ENCODE peak calls at places on chromosomes 13 and 19, in eight cellular contexts. G, R, V, P, Q, Y, K and Z are unnamed samples.

GRCh38 chr13:112467236-112467635 is 91.1 kb downstream of the SPACA7 start:
- DNase-seq in V (no peak), K (no peak), Q (no peak), P (no peak), G (no peak), R (peak; percentile 46), Y (no peak), Z (no peak)

GRCh38 chr13:91142572-91142971 is 204.9 kb upstream of the MIR17HG start:
- DNase-seq in K (peak; percentile 71), Y (no peak), Q (no peak), P (no peak), R (no peak), G (no peak), V (peak; percentile 2), Z (no peak)

GRCh38 chr13:71039440-71039839 is 827.6 kb downstream of the DACH1 start:
- DNase-seq in R (no peak), G (no peak), K (no peak), Y (no peak), V (no peak), P (no peak), Q (no peak), Z (no peak)

GRCh38 chr19:35741216-35741541 is 1.1 kb downstream of the IGFLR1 start:
- DNase-seq in K (no peak), P (no peak), G (no peak), R (no peak), Y (no peak), Q (no peak), V (no peak), Z (no peak)

GRCh38 chr13:64332048-64332447 is 2898.1 kb downstream of the PCDH9 start:
- DNase-seq in G (no peak), Q (no peak), Y (no peak), K (peak; percentile 9), V (no peak), P (no peak), R (no peak), Z (no peak)

GRCh38 chr19:3679581-3679980 is 20.7 kb downstream of the PIP5K1C start:
- DNase-seq in R (no peak), Q (no peak), V (no peak), Y (no peak), G (no peak), K (no peak), P (no peak), Z (no peak)

GRCh38 chr19:3249408-3249807 is 24.9 kb downstream of the CELF5 start:
- DNase-seq in P (no peak), K (peak; percentile 22), G (no peak), R (no peak), V (no peak), Q (peak; percentile 84), Y (no peak), Z (no peak)

GRCh38 chr13:23707674-23708073 is 137.5 kb downstream of the TNFRSF19 start:
- DNase-seq in Y (no peak), V (no peak), R (no peak), K (peak; percentile 57), P (no peak), Q (no peak), G (no peak), Z (no peak)

GRCh38 chr13:80342541-80343371 is 1.8 kb upstream of the SPRY2 start:
- DNase-seq in P (peak; percentile 61), K (peak; percentile 82), Q (peak; percentile 87), R (peak; percentile 94), Y (peak; percentile 92), V (peak; percentile 75), G (peak; percentile 71), Z (peak; percentile 86)

GRCh38 chr13:46934749-46935148 is 37.9 kb upstream of the HTR2A start:
- DNase-seq in R (no peak), Y (no peak), G (no peak), Q (no peak), P (no peak), V (peak; percentile 53), K (no peak), Z (no peak)

GRCh38 chr13:28820099-28821051 is at the start of gene MTUS2:
- DNase-seq in P (peak; percentile 8), R (peak; percentile 59), V (peak; percentile 18), K (no peak), Y (no peak), G (no peak), Q (peak; percentile 36), Z (no peak)

GRCh38 chr13:38970380-38971051 is 20.1 kb downstream of the STOML3 start:
- DNase-seq in G (no peak), K (no peak), Y (no peak), Q (no peak), R (no peak), V (no peak), P (no peak), Z (no peak)

GRCh38 chr13:28412981-28413380 is 81.9 kb downstream of the FLT1 start:
- DNase-seq in K (no peak), Y (no peak), G (no peak), Q (no peak), R (no peak), P (no peak), V (no peak), Z (peak; percentile 86)

GRCh38 chr19:40191836-40192646 is 815 bp downstream of the MAP3K10 start:
- DNase-seq in P (peak; percentile 6), Q (peak; percentile 27), R (peak; percentile 77), Y (no peak), G (no peak), K (peak; percentile 2), V (no peak), Z (peak; percentile 39)

GRCh38 chr19:6779204-6779603 is 6.7 kb downstream of the VAV1 start:
- DNase-seq in P (no peak), Q (no peak), Y (no peak), V (no peak), G (no peak), K (no peak), R (no peak), Z (no peak)
- H3K4me3 ChIP-seq in P (no peak overlapping the region), Q (no peak overlapping the region), Y (no peak overlapping the region), V (no peak overlapping the region), G (no peak overlapping the region), K (no peak overlapping the region), R (no peak overlapping the region), Z (no peak overlapping the region)

GRCh38 chr19:15198006-15198356 is 2.8 kb downstream of the NOTCH3 start:
- DNase-seq in P (no peak), R (no peak), Q (no peak), V (no peak), Y (no peak), K (peak; percentile 8), G (no peak), Z (no peak)

GRCh38 chr19:15199652-15200574 is 882 bp downstream of the NOTCH3 start:
- DNase-seq in Q (peak; percentile 57), R (peak; percentile 76), P (no peak), V (no peak), K (peak; percentile 43), G (no peak), Y (no peak), Z (no peak)

GRCh38 chr19:15199219-15199651 is 1.6 kb downstream of the NOTCH3 start:
- DNase-seq in V (no peak), G (no peak), P (no peak), R (no peak), K (no peak), Y (no peak), Q (no peak), Z (no peak)

GRCh38 chr19:15200575-15201364 is at the start of gene NOTCH3:
- DNase-seq in R (peak; percentile 80), Y (no peak), K (peak; percentile 28), P (no peak), V (no peak), Q (no peak), G (no peak), Z (peak; percentile 29)

DNA sequence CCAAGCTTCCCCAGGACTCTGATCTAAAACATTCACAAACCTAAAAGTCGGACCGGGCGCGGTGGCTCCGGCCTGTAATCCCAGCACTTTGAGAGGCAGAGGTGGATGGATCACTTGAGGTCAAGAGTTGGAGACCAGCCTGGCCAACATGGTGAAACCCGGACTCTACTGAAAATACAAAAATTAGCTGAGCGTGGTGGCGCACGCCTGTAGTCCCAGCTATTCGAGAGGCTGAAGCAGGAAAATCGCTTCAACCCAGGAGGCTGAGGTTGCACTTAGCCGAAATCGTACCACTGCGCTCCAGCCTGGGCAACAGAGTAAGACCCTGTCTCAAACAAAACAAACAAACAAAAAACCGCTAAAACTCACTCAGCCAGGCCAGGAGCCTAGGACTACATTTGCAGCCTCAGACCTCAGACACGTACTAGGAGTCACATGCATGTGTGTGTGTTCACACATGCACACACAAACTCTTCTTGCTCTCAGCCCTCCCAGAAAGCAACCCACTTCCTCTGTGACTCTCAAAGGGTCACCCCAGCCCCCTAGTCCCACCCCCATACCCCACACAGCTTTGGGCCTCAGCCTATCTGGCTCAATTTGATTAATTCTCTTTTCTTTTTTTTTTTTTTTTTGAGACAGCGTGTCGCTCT is 704 bp upstream of the NOTCH3 start:
- DNase-seq in Q (no peak), P (no peak), R (no peak), V (no peak), K (no peak), Y (no peak), G (no peak), Z (no peak)
- H3K4me1 ChIP-seq in Q (peaks cover 4% of the 10 kb centered on the region), P (no peaks in the 10 kb centered on the region), R (no peaks in the 10 kb centered on the region), V (peaks cover 5% of the 10 kb centered on the region), K (peaks cover 15% of the 10 kb centered on the region), Y (no peaks in the 10 kb centered on the region), G (no peaks in the 10 kb centered on the region), Z (peaks cover 11% of the 10 kb centered on the region)

DNA sequence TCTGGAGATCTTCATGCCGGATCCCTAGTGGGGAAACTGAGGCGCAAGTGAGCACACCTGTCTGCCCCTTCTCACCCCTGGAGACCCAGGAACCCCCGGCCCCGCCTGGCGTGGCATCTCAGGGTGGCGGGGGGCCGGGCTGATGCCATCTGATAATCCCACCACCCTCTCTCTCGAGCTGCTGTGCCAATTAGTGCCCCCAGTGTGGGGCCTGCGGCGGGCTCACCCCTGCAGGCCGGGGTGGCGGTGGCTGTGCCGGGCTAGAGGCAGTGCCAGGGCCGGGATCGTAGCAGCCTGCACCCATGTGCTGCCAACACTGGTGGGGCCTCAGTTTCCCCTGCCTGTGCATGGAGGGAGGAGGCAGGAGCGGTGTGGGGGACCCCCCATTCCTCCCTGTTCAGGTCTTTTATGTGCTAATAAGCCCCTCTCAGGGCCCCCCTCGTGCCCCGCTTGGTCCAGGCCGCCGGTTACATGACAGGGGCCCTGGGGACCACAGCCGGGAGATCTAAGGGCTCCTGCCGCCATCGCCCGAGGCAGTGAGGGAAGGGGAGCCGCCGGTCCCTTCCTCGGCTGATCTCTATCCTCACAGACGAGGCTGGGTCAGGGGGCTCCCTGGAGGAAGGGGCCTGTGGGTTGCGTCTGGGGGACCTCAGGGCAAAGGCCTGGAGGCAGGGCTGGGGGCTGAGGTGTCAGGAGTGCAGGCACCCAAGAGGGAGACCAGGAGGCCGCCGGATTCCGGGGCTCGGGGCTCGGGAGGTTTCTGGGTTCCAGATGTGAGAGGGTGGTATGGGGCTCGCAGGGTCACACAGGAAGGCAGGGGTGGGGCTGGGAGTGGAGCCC is 8.3 kb downstream of the EFNA2 start:
- DNase-seq in Q (no peak), V (no peak), P (no peak), K (no peak), Y (no peak), R (peak; percentile 72), G (no peak), Z (no peak)
- H3K27me3 ChIP-seq in Q (no peaks in the 10 kb centered on the region), V (peaks cover 14% of the 10 kb centered on the region), P (peaks cover 6% of the 10 kb centered on the region), K (peaks cover 19% of the 10 kb centered on the region), Y (peaks cover 18% of the 10 kb centered on the region), R (no peaks in the 10 kb centered on the region), G (peaks cover 9% of the 10 kb centered on the region), Z (peaks cover 63% of the 10 kb centered on the region)

DNA sequence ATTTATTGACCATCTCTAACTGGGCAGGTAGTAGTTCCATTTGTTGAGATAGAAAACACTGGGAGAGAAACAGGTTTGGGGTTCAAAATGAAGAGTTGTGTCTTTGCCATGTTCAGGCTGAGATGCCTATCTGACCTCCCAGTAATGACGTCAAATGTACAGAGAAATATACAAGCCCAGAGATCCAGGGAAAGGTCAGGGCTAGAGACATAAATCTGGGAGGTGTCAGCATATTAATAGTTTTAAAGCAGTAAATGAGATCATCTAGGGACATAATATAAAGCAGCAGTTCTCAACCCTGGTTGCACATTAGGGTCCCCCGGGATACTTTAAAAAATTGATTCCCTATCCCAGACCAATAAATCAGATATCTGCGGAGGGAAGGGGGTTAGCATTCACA is 501.6 kb downstream of the UQCRFS1 start:
- DNase-seq in K (no peak), G (no peak), Y (no peak), Q (no peak), V (no peak), P (no peak), R (no peak), Z (no peak)
- H3K4me3 ChIP-seq in K (no peak overlapping the region), G (no peak overlapping the region), Y (no peak overlapping the region), Q (no peak overlapping the region), V (no peak overlapping the region), P (no peak overlapping the region), R (no peak overlapping the region), Z (no peak overlapping the region)